ENCODE peak calls at places on chromosomes 7 and 10, in six cellular contexts. B is activated CD8-positive, alpha-beta memory T cell treated with anti-CD3 and anti-CD28 coated beads for 1 hour; T is activated effector memory CD4-positive, alpha-beta T cell treated with Interleukin-2 at 50 U/mL for 16 hours; R is GM23248; W is adrenal gland; H is fibroblast of mammary gland. U is an unnamed sample.

GRCh38 chr7:28958235-28958945 is at the start of gene TRIL:
- DNase-seq in T (no peak), H (peak; percentile 70), R (peak; percentile 77), B (no peak), W (peak; percentile 76), U (peak; percentile 65)

GRCh38 chr10:79142522-79143309 is 74.0 kb downstream of the ZMIZ1 start:
- DNase-seq in B (no peak), T (no peak), W (no peak), H (no peak), R (no peak), U (no peak)

GRCh38 chr7:149670288-149670687 is 103.1 kb downstream of the ZNF467 start:
- DNase-seq in T (no peak), B (no peak), R (peak; percentile 57), W (peak; percentile 82), H (peak; percentile 57), U (no peak)

GRCh38 chr7:158828343-158829020 is 827 bp downstream of the ESYT2 start:
- DNase-seq in H (no peak), R (peak; percentile 58), B (no peak), T (no peak), W (peak; percentile 74), U (no peak)

GRCh38 chr10:133044502-133044901 is 43.2 kb upstream of the ADGRA1 start:
- DNase-seq in H (no peak), R (peak; percentile 20), T (no peak), W (peak; percentile 66), B (no peak), U (no peak)

GRCh38 chr10:14602807-14603538 is 171.7 kb downstream of the FAM107B start:
- DNase-seq in B (no peak), H (no peak), T (no peak), R (no peak), W (no peak), U (peak; percentile 31)

GRCh38 chr10:85225311-85225710 is 896.9 kb downstream of the CCSER2 start:
- DNase-seq in T (no peak), H (no peak), B (no peak), W (no peak), R (no peak), U (no peak)

GRCh38 chr7:56538541-56539429 is 422.6 kb upstream of the NUPR2 start:
- DNase-seq in B (no peak), R (no peak), W (no peak), T (no peak), H (no peak), U (no peak)

GRCh38 chr7:113636727-113637421 is 281.9 kb downstream of the PPP1R3A start:
- DNase-seq in R (peak; percentile 18), W (no peak), B (no peak), T (no peak), H (peak; percentile 58), U (no peak)

GRCh38 chr10:3975016-3975415 is 190.0 kb upstream of the KLF6 start:
- DNase-seq in B (no peak), W (no peak), R (no peak), H (no peak), T (no peak), U (no peak)

GRCh38 chr7:70298780-70299446 is 700.6 kb downstream of the AUTS2 start:
- DNase-seq in B (no peak), R (no peak), W (no peak), H (no peak), T (no peak), U (no peak)

GRCh38 chr10:3749597-3750351 is 35.2 kb downstream of the KLF6 start:
- DNase-seq in T (no peak), B (no peak), W (peak; percentile 83), R (peak; percentile 80), H (peak; percentile 93), U (no peak)

GRCh38 chr10:74825033-74825370 is 1.4 kb upstream of the KAT6B start:
- DNase-seq in T (no peak), R (peak; percentile 42), B (no peak), W (peak; percentile 66), H (no peak), U (peak; percentile 12)

GRCh38 chr7:111678281-111678680 is 116.0 kb upstream of the IMMP2L start:
- DNase-seq in T (no peak), R (peak; percentile 39), W (no peak), H (peak; percentile 51), B (no peak), U (no peak)